ENCODE peak calls at places on chromosomes 12 and 14, in six cellular contexts. X is uterus; H is cardiac muscle cell; J is amniotic stem cell; T is SK-N-MC; N is stimulated activated CD8-positive, alpha-beta memory T cell treated with anti-CD3 and anti-CD28 coated beads, Interleukin-4, amount 100 ng/mL, for 1 hour. F is an unnamed sample.

GRCh38 chr12:27779416-27779815 is 617 bp upstream of the KLHL42 start:
- DNase-seq in X (peak), N (no peak), H (no peak), T (no peak), J (no peak), F (peak)

GRCh38 chr12:106071686-106072085 is 67.1 kb downstream of the NUAK1 start:
- DNase-seq in T (no peak), H (no peak), J (no peak), N (no peak), X (peak), F (no peak)

GRCh38 chr14:99121027-99121875 is 150.7 kb downstream of the BCL11B start:
- DNase-seq in N (no peak), X (no peak), T (no peak), J (no peak), H (no peak), F (no peak)

GRCh38 chr14:74942608-74943007 is 12.8 kb downstream of the PGF start:
- DNase-seq in J (no peak), T (no peak), N (no peak), X (no peak), H (no peak), F (no peak)

GRCh38 chr12:16950041-16950677 is 344.2 kb upstream of the LMO3 start:
- DNase-seq in J (no peak), H (no peak), N (no peak), T (no peak), X (no peak), F (peak)

GRCh38 chr14:35818346-35819115 is 7.6 kb upstream of the BRMS1L start:
- DNase-seq in H (peak), N (no peak), X (no peak), J (peak), T (no peak), F (peak)

GRCh38 chr12:92574911-92575570 is 127.7 kb upstream of the PLEKHG7 start:
- DNase-seq in H (no peak), N (no peak), X (no peak), J (no peak), T (no peak), F (no peak)

GRCh38 chr14:58749066-58749669 is 111.4 kb downstream of the DACT1 start:
- DNase-seq in X (no peak), N (no peak), J (peak), T (no peak), H (peak), F (no peak)

GRCh38 chr14:38339704-38340103 is 83.8 kb upstream of the CLEC14A start:
- DNase-seq in T (no peak), J (no peak), H (peak), N (no peak), X (no peak), F (no peak)